ENCODE peak calls at places on chromosome 21, in seven cellular contexts. One of them, this sample, is unnamed.

GRCh38 chr21:46160563-46161179 is 5.3 kb upstream of the FTCD start:
- DNase-seq in PC-3: no peak
- DNase-seq in NCI-H345: no peak
- DNase-seq in NCI-H774: no peak
- DNase-seq in fibroblast of gingiva: no peak
- DNase-seq in RWPE1: no peak
- DNase-seq in stromal cell of bone marrow: no peak
- DNase-seq in this sample: no peak

GRCh38 chr21:31546402-31547155 is 112.9 kb upstream of the SOD1 start:
- DNase-seq in NCI-H345: no peak
- DNase-seq in NCI-H774: no peak
- DNase-seq in fibroblast of gingiva: no peak
- DNase-seq in stromal cell of bone marrow: no peak
- DNase-seq in RWPE1: no peak
- DNase-seq in PC-3: no peak
- DNase-seq in this sample: no peak

GRCh38 chr21:33890187-33890586 is 25.4 kb downstream of the ATP5PO start:
- DNase-seq in fibroblast of gingiva: no peak
- DNase-seq in NCI-H774: no peak
- DNase-seq in stromal cell of bone marrow: no peak
- DNase-seq in PC-3: no peak
- DNase-seq in NCI-H345: no peak
- DNase-seq in RWPE1: no peak
- DNase-seq in this sample: no peak

GRCh38 chr21:17402885-17403477 is 109.9 kb upstream of the CXADR start:
- DNase-seq in PC-3: no peak
- DNase-seq in NCI-H774: no peak
- DNase-seq in fibroblast of gingiva: peak; percentile 41
- DNase-seq in RWPE1: no peak
- DNase-seq in NCI-H345: no peak
- DNase-seq in stromal cell of bone marrow: peak; percentile 12
- DNase-seq in this sample: no peak

GRCh38 chr21:15627011-15627410 is 102.8 kb upstream of the USP25 start:
- DNase-seq in NCI-H774: no peak
- DNase-seq in RWPE1: no peak
- DNase-seq in PC-3: no peak
- DNase-seq in fibroblast of gingiva: no peak
- DNase-seq in stromal cell of bone marrow: no peak
- DNase-seq in NCI-H345: no peak
- DNase-seq in this sample: no peak

GRCh38 chr21:42640486-42640885 is 12.9 kb upstream of the PDE9A start:
- DNase-seq in NCI-H774: no peak
- DNase-seq in PC-3: no peak
- DNase-seq in RWPE1: no peak
- DNase-seq in NCI-H345: no peak
- DNase-seq in stromal cell of bone marrow: no peak
- DNase-seq in fibroblast of gingiva: no peak
- DNase-seq in this sample: no peak

GRCh38 chr21:23804866-23805265 is 1802.4 kb downstream of the MRPL39 start:
- DNase-seq in PC-3: no peak
- DNase-seq in NCI-H774: no peak
- DNase-seq in RWPE1: no peak
- DNase-seq in NCI-H345: no peak
- DNase-seq in fibroblast of gingiva: no peak
- DNase-seq in stromal cell of bone marrow: no peak
- DNase-seq in this sample: no peak

GRCh38 chr21:36902793-36903192 is 63.7 kb downstream of the HLCS start:
- DNase-seq in fibroblast of gingiva: no peak
- DNase-seq in RWPE1: no peak
- DNase-seq in stromal cell of bone marrow: no peak
- DNase-seq in PC-3: no peak
- DNase-seq in NCI-H345: no peak
- DNase-seq in NCI-H774: no peak
- DNase-seq in this sample: no peak

GRCh38 chr21:20739421-20739820 is 258.8 kb upstream of the NCAM2 start:
- DNase-seq in PC-3: peak; percentile 25
- DNase-seq in RWPE1: peak; percentile 4
- DNase-seq in fibroblast of gingiva: no peak
- DNase-seq in NCI-H774: no peak
- DNase-seq in stromal cell of bone marrow: no peak
- DNase-seq in NCI-H345: no peak
- DNase-seq in this sample: no peak

GRCh38 chr21:29177800-29178199 is 47.4 kb downstream of the MAP3K7CL start:
- DNase-seq in NCI-H345: no peak
- DNase-seq in stromal cell of bone marrow: no peak
- DNase-seq in PC-3: no peak
- DNase-seq in fibroblast of gingiva: no peak
- DNase-seq in NCI-H774: no peak
- DNase-seq in RWPE1: no peak
- DNase-seq in this sample: no peak

This sample was measured in NCI-H2171.